ENCODE peak calls at places on chromosome 11, in nine cellular contexts. U, Z, K, T, X, V, C, G and F are unnamed samples.

GRCh38 chr11:131816046-131816445 is 445.6 kb downstream of the NTM start:
- DNase-seq in G (no peak), U (no peak), V (no peak), C (no peak), X (no peak), K (no peak), T (no peak), Z (no peak), F (no peak)

GRCh38 chr11:17547051-17547577 is at the start of gene OTOG:
- DNase-seq in K (peak; percentile 77), U (peak; percentile 95), T (no peak), V (no peak), X (peak; percentile 42), Z (no peak), C (no peak), G (no peak), F (no peak)

GRCh38 chr11:80155412-80156017 is 714.7 kb upstream of the TENM4 start:
- DNase-seq in U (peak; percentile 80), C (peak; percentile 21), T (peak; percentile 2), K (no peak), X (peak; percentile 24), G (no peak), Z (peak; percentile 17), V (no peak), F (no peak)

GRCh38 chr11:132943737-132944556 is 588.4 kb downstream of the OPCML start:
- DNase-seq in K (no peak), C (no peak), Z (no peak), X (peak; percentile 70), G (no peak), V (no peak), T (no peak), U (peak; percentile 62), F (no peak)

GRCh38 chr11:26782220-26782619 is 60.4 kb upstream of the SLC5A12 start:
- DNase-seq in C (no peak), G (no peak), T (no peak), Z (no peak), V (no peak), U (no peak), K (no peak), X (no peak), F (no peak)

GRCh38 chr11:26014456-26015115 is 317.3 kb upstream of the ANO3 start:
- DNase-seq in T (no peak), C (no peak), K (no peak), V (no peak), X (no peak), Z (no peak), U (no peak), G (no peak), F (no peak)

GRCh38 chr11:119892311-119892808 is 163.4 kb upstream of the NECTIN1 start:
- DNase-seq in T (no peak), V (no peak), Z (no peak), X (peak; percentile 86), G (no peak), C (no peak), K (no peak), U (no peak), F (no peak)

GRCh38 chr11:116853461-116854073 is 16.1 kb upstream of the APOA1 start:
- DNase-seq in K (no peak), V (no peak), G (no peak), X (no peak), U (no peak), Z (peak; percentile 41), T (peak; percentile 89), C (no peak), F (peak; percentile 53)

GRCh38 chr11:131763193-131763890 is 392.9 kb downstream of the NTM start:
- DNase-seq in X (peak; percentile 18), V (no peak), C (no peak), K (no peak), Z (no peak), G (no peak), T (no peak), U (no peak), F (no peak)

GRCh38 chr11:132072044-132072879 is 701.8 kb downstream of the NTM start:
- DNase-seq in X (no peak), C (no peak), V (no peak), G (no peak), U (no peak), Z (no peak), K (no peak), T (no peak), F (no peak)

GRCh38 chr11:58592760-58593472 is 14.1 kb downstream of the ZFP91 start:
- DNase-seq in U (no peak), G (no peak), T (no peak), C (no peak), K (no peak), X (no peak), Z (no peak), V (no peak), F (no peak)

GRCh38 chr11:122754553-122755322 is 83.6 kb upstream of the CRTAM start:
- DNase-seq in C (peak; percentile 24), G (no peak), U (peak; percentile 73), X (no peak), Z (no peak), K (no peak), V (peak; percentile 27), T (peak; percentile 65), F (no peak)

DNA sequence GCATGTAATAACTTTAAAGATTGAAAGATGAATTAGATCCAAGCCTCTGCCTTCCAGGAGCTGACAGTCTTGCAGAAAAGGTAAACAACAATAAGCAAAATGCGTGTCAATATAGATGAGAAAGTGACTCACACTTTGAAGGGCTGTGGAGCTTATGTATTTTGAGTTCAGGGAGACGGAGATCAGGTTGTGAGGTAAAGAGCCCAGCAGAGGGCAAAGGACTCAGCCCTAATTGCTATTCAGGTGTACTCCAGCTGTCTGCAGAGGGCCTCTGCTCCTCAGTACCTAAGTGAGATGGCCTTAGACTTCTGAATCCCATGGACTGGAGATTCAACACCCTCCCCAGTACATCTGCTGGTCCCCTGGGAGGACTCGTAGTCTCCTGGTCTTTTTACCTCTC is 22.9 kb upstream of the CTR9 start:
- DNase-seq in X (no peak), C (no peak), T (no peak), K (no peak), G (no peak), U (peak; percentile 25), V (no peak), Z (no peak), F (no peak)
- H3K27ac ChIP-seq in X (no peak overlapping the region), C (no peak overlapping the region), T (no peak overlapping the region), K (no peak overlapping the region), G (no peak overlapping the region), U (no peak overlapping the region), V (peak overlapping the region; percentile 4), Z (no peak overlapping the region), F (no peak overlapping the region)

GRCh38 chr11:64206457-64207246 is at the start of gene FERMT3:
- DNase-seq in K (no peak), C (no peak), T (peak; percentile 95), X (peak; percentile 27), Z (no peak), G (no peak), V (no peak), U (no peak), F (peak; percentile 83)
- TF ChIP-seq POLR2AphosphoS5 in K (no peak), C (no peak), T (peak; percentile 61), X (no peak), Z (peak; percentile 23), G (no peak), V (no peak), U (peak; percentile 15), F (peak; percentile 43)

GRCh38 chr11:118320515-118320914 is 16.0 kb downstream of the CD3E start:
- DNase-seq in G (no peak), X (no peak), Z (no peak), K (no peak), V (no peak), T (no peak), U (no peak), C (no peak), F (no peak)
- H3K27ac ChIP-seq in G (no peak overlapping the region), X (no peak overlapping the region), Z (no peak overlapping the region), K (no peak overlapping the region), V (no peak overlapping the region), T (no peak overlapping the region), U (no peak overlapping the region), C (no peak overlapping the region), F (no peak overlapping the region)

GRCh38 chr11:35147273-35147672 is 8.3 kb downstream of the CD44 start:
- DNase-seq in U (no peak), Z (no peak), T (no peak), V (no peak), C (no peak), X (no peak), G (no peak), K (no peak), F (no peak)
- TF ChIP-seq POLR2AphosphoS5 in U (no peak), Z (no peak), T (no peak), V (no peak), C (no peak), X (no peak), G (no peak), K (no peak), F (no peak)

DNA sequence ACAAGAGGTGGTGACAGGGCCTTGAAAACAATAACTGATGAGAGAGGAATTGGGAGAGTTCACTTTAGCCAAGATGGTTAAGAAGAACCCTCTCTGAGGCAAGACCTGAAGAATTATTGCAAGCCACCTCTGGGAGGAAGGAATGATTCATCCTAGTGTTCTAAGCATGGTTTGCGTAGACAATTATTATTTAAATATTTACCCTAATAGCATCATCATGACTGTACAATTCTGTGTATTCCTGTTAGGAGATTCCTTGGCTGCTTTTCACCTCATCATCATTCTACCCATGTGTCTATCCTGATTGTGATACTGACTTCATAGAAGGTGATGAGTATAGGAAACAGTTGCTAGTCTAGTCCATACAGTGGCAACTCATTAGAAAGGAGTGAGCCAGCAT is 264.4 kb downstream of the DDX10 start:
- DNase-seq in C (peak; percentile 19), T (no peak), G (no peak), X (no peak), U (no peak), V (no peak), Z (peak; percentile 94), K (no peak), F (no peak)
- H3K27ac ChIP-seq in C (no peak overlapping the region), T (no peak overlapping the region), G (no peak overlapping the region), X (peak overlapping the region; percentile 93), U (no peak overlapping the region), V (no peak overlapping the region), Z (no peak overlapping the region), K (no peak overlapping the region), F (no peak overlapping the region)

DNA sequence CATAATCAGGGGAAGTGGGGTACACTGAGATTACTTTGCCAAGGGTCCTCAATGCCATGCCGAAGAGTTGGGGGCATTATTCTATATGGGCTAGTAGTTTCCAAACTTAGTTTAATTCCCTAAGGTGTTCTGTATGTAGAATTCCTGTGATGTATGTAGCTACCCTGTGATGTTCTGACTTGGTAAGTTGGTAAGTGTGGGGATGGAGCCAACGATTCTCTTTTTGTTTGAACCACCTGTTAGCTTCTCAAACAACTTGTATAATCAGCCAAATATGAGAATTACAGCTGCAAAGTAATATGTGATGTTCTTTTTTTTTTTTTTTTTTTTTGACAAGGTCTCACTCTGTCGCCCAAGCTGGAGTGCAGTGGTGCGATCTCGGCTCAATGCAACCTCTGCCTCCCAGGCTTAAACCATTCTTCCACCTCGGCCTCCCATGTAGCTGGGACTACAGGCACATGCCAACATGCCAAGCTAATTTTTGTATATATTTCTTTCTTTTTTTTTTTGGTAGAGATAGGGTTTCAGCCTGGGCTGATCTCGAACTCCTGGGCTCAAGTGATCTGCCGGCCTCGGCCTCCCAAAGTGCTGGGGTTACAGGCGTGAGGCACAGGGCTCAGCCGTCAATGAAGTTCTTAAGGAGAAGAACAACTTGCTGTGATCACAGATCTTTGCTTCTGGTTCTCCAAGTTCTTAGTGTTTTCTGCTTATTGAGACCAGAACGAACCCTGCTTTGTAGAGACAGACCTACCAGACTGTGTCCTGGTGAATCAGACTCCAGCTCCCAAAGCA is 315.2 kb upstream of the CCDC90B start:
- DNase-seq in Z (no peak), T (no peak), V (no peak), X (no peak), C (no peak), U (no peak), G (no peak), K (no peak), F (no peak)
- TF ChIP-seq POLR2AphosphoS5 in Z (no peak), T (no peak), V (no peak), X (no peak), C (no peak), U (no peak), G (no peak), K (no peak), F (no peak)